ENCODE peak calls at places on chromosome 13, in five cellular contexts. One of them, this sample, is unnamed.

GRCh38 chr13:33379597-33379996 is 94.0 kb upstream of the STARD13 start:
- DNase-seq in cardiac muscle cell: no peak
- DNase-seq in DND-41: no peak
- DNase-seq in brain microvascular endothelial cell: no peak
- DNase-seq in kidney: no peak
- DNase-seq in this sample: no peak

GRCh38 chr13:112983428-112984196 is 14.6 kb downstream of the MCF2L start:
- DNase-seq in cardiac muscle cell: no peak
- DNase-seq in DND-41: no peak
- DNase-seq in brain microvascular endothelial cell: no peak
- DNase-seq in kidney: no peak
- DNase-seq in this sample: no peak

GRCh38 chr13:109938255-109938936 is 152.0 kb upstream of the IRS2 start:
- DNase-seq in cardiac muscle cell: peak; percentile 71
- DNase-seq in DND-41: no peak
- DNase-seq in brain microvascular endothelial cell: peak; percentile 45
- DNase-seq in kidney: no peak
- DNase-seq in this sample: no peak

GRCh38 chr13:74771964-74772363 is 637.8 kb upstream of the KLF12 start:
- DNase-seq in cardiac muscle cell: peak; percentile 77
- DNase-seq in DND-41: no peak
- DNase-seq in brain microvascular endothelial cell: peak; percentile 57
- DNase-seq in kidney: no peak
- DNase-seq in this sample: no peak

GRCh38 chr13:24271611-24272451 is 37.5 kb upstream of the C1QTNF9 start:
- DNase-seq in cardiac muscle cell: peak; percentile 90
- DNase-seq in DND-41: peak; percentile 75
- DNase-seq in brain microvascular endothelial cell: peak; percentile 78
- DNase-seq in kidney: peak; percentile 93
- DNase-seq in this sample: no peak

GRCh38 chr13:31166591-31166990 is 4.9 kb upstream of the HSPH1 start:
- DNase-seq in cardiac muscle cell: no peak
- DNase-seq in DND-41: no peak
- DNase-seq in brain microvascular endothelial cell: no peak
- DNase-seq in kidney: no peak
- DNase-seq in this sample: no peak

GRCh38 chr13:65378943-65379519 is 1851.1 kb downstream of the PCDH9 start:
- DNase-seq in cardiac muscle cell: peak; percentile 25
- DNase-seq in DND-41: no peak
- DNase-seq in brain microvascular endothelial cell: no peak
- DNase-seq in kidney: no peak
- DNase-seq in this sample: no peak

GRCh38 chr13:21749410-21749809 is 78.5 kb downstream of the FGF9 start:
- DNase-seq in cardiac muscle cell: no peak
- DNase-seq in DND-41: no peak
- DNase-seq in brain microvascular endothelial cell: no peak
- DNase-seq in kidney: no peak
- DNase-seq in this sample: no peak

GRCh38 chr13:23087884-23088283 is 92.9 kb upstream of the SGCG start:
- DNase-seq in cardiac muscle cell: peak; percentile 33
- DNase-seq in DND-41: peak; percentile 20
- DNase-seq in brain microvascular endothelial cell: peak; percentile 4
- DNase-seq in kidney: no peak
- DNase-seq in this sample: no peak

GRCh38 chr13:55106509-55106908 is 2034.2 kb upstream of the PRR20A start:
- DNase-seq in cardiac muscle cell: no peak
- DNase-seq in DND-41: peak; percentile 20
- DNase-seq in brain microvascular endothelial cell: no peak
- DNase-seq in kidney: no peak
- DNase-seq in this sample: no peak

GRCh38 chr13:36819064-36819810 is at the start of gene RFXAP:
- DNase-seq in cardiac muscle cell: peak; percentile 92
- DNase-seq in DND-41: peak; percentile 89
- DNase-seq in brain microvascular endothelial cell: peak; percentile 74
- DNase-seq in kidney: peak; percentile 96
- DNase-seq in this sample: peak; percentile 84

GRCh38 chr13:45336025-45336800 is 4.8 kb downstream of the TPT1 start:
- DNase-seq in cardiac muscle cell: peak; percentile 20
- DNase-seq in DND-41: no peak
- DNase-seq in brain microvascular endothelial cell: no peak
- DNase-seq in kidney: no peak
- DNase-seq in this sample: no peak

GRCh38 chr13:45335397-45336024 is 5.5 kb downstream of the TPT1 start:
- DNase-seq in cardiac muscle cell: peak; percentile 41
- DNase-seq in DND-41: no peak
- DNase-seq in brain microvascular endothelial cell: no peak
- DNase-seq in kidney: no peak
- DNase-seq in this sample: no peak

GRCh38 chr13:45337803-45338202 is 3.2 kb downstream of the TPT1 start:
- DNase-seq in cardiac muscle cell: no peak
- DNase-seq in DND-41: no peak
- DNase-seq in brain microvascular endothelial cell: no peak
- DNase-seq in kidney: no peak
- DNase-seq in this sample: no peak

GRCh38 chr13:45339399-45339798 is 1.6 kb downstream of the TPT1 start:
- DNase-seq in cardiac muscle cell: no peak
- DNase-seq in DND-41: no peak
- DNase-seq in brain microvascular endothelial cell: no peak
- DNase-seq in kidney: no peak
- DNase-seq in this sample: no peak

DNA sequence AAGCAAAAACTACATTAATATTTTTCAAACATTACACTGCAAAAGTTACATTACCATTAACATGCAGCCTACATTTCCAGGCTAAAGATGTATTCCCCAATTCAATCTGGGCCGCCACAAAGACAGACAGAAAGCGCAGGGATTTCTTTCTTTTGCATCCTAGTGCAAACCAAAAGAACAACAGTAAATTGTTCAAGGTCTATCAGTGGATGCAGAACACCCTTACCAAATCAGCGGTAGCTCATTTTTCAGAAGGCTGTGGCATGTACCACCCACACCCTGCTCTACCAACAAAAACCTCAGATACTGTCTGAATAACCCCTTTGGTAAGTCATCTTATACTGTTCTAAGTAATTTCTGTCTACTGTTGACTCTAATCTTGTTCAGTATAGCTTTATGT is 3.6 kb downstream of the TPT1 start:
- DNase-seq in cardiac muscle cell: no peak
- DNase-seq in DND-41: no peak
- DNase-seq in brain microvascular endothelial cell: no peak
- DNase-seq in kidney: no peak
- DNase-seq in this sample: no peak
- H3K4me3 ChIP-seq in cardiac muscle cell: no peak overlapping the region
- H3K4me3 ChIP-seq in DND-41: no peak overlapping the region
- H3K4me3 ChIP-seq in brain microvascular endothelial cell: peak overlapping the region; percentile 83
- H3K4me3 ChIP-seq in kidney: no peak overlapping the region
- H3K4me3 ChIP-seq in this sample: no peak overlapping the region

GRCh38 chr13:114115796-114116195 is 16.6 kb downstream of the RASA3 start:
- DNase-seq in cardiac muscle cell: no peak
- DNase-seq in DND-41: no peak
- DNase-seq in brain microvascular endothelial cell: no peak
- DNase-seq in kidney: peak; percentile 72
- DNase-seq in this sample: no peak
- H3K27ac ChIP-seq in cardiac muscle cell: peak overlapping the region; percentile 52
- H3K27ac ChIP-seq in DND-41: peak overlapping the region; percentile 57
- H3K27ac ChIP-seq in brain microvascular endothelial cell: peak overlapping the region; percentile 94
- H3K27ac ChIP-seq in kidney: no peak overlapping the region
- H3K27ac ChIP-seq in this sample: no peak overlapping the region

GRCh38 chr13:20049558-20050473 is 91.3 kb downstream of the ZMYM2 start:
- DNase-seq in cardiac muscle cell: no peak
- DNase-seq in DND-41: no peak
- DNase-seq in brain microvascular endothelial cell: no peak
- DNase-seq in kidney: no peak
- DNase-seq in this sample: no peak
- H3K4me3 ChIP-seq in cardiac muscle cell: no peak overlapping the region
- H3K4me3 ChIP-seq in DND-41: no peak overlapping the region
- H3K4me3 ChIP-seq in brain microvascular endothelial cell: no peak overlapping the region
- H3K4me3 ChIP-seq in kidney: no peak overlapping the region
- H3K4me3 ChIP-seq in this sample: no peak overlapping the region

GRCh38 chr13:43021926-43022670 is 1.3 kb upstream of the DNAJC15 start:
- DNase-seq in cardiac muscle cell: peak; percentile 89
- DNase-seq in DND-41: no peak
- DNase-seq in brain microvascular endothelial cell: no peak
- DNase-seq in kidney: no peak
- DNase-seq in this sample: no peak

GRCh38 chr13:43030548-43030947 is 7.2 kb downstream of the DNAJC15 start:
- DNase-seq in cardiac muscle cell: no peak
- DNase-seq in DND-41: no peak
- DNase-seq in brain microvascular endothelial cell: peak; percentile 58
- DNase-seq in kidney: no peak
- DNase-seq in this sample: no peak

GRCh38 chr13:43020794-43021193 is 2.6 kb upstream of the DNAJC15 start:
- DNase-seq in cardiac muscle cell: no peak
- DNase-seq in DND-41: no peak
- DNase-seq in brain microvascular endothelial cell: no peak
- DNase-seq in kidney: no peak
- DNase-seq in this sample: no peak

GRCh38 chr13:43023244-43023931 is at the start of gene DNAJC15:
- DNase-seq in cardiac muscle cell: peak; percentile 86
- DNase-seq in DND-41: peak; percentile 73
- DNase-seq in brain microvascular endothelial cell: peak; percentile 87
- DNase-seq in kidney: peak; percentile 91
- DNase-seq in this sample: peak; percentile 72

DNA sequence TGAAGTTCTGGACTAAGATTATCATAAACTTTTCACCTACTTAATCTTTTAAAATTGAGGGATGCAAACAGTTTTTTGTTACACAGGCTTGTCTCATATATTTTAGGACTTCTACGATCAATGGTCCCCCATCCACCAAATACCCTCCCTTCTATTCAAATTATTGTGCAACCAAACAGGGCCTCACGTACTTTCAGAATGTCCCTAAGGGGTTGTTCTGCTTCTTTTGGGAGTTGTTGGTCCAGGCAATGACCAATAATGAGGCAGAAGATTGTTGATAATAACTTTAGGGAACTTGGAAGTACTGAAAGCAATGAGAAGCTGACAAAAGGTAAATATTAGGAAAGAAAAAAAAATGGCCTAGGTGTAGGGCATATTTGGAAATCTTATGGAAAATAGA is 2.9 kb downstream of the DNAJC15 start:
- DNase-seq in cardiac muscle cell: peak; percentile 23
- DNase-seq in DND-41: no peak
- DNase-seq in brain microvascular endothelial cell: no peak
- DNase-seq in kidney: no peak
- DNase-seq in this sample: no peak
- H3K27ac ChIP-seq in cardiac muscle cell: no peak overlapping the region
- H3K27ac ChIP-seq in DND-41: no peak overlapping the region
- H3K27ac ChIP-seq in brain microvascular endothelial cell: no peak overlapping the region
- H3K27ac ChIP-seq in kidney: no peak overlapping the region
- H3K27ac ChIP-seq in this sample: no peak overlapping the region

GRCh38 chr13:41966671-41967070 is 5.8 kb upstream of the VWA8 start:
- DNase-seq in cardiac muscle cell: no peak
- DNase-seq in DND-41: no peak
- DNase-seq in brain microvascular endothelial cell: no peak
- DNase-seq in kidney: no peak
- DNase-seq in this sample: no peak
- H3K4me3 ChIP-seq in cardiac muscle cell: no peak overlapping the region
- H3K4me3 ChIP-seq in DND-41: no peak overlapping the region
- H3K4me3 ChIP-seq in brain microvascular endothelial cell: no peak overlapping the region
- H3K4me3 ChIP-seq in kidney: no peak overlapping the region
- H3K4me3 ChIP-seq in this sample: no peak overlapping the region

DNA sequence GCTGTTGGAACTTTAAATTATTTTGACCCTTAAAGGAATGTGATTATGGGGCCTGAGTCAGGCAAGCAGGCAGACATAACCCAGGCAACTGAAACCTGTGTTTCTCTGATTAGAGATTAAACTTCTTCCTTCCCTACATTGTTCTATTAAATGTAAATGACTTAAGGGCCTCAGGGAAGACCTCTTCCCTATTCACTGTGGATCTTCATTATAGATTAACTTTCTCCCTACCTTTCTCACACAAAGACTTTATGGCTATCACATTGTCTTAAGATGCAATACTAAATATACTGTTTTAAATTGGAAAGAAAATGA is 8.8 kb upstream of the METTL21C start:
- DNase-seq in cardiac muscle cell: no peak
- DNase-seq in DND-41: no peak
- DNase-seq in brain microvascular endothelial cell: no peak
- DNase-seq in kidney: no peak
- DNase-seq in this sample: no peak
- H3K27ac ChIP-seq in cardiac muscle cell: no peak overlapping the region
- H3K27ac ChIP-seq in DND-41: no peak overlapping the region
- H3K27ac ChIP-seq in brain microvascular endothelial cell: no peak overlapping the region
- H3K27ac ChIP-seq in kidney: no peak overlapping the region
- H3K27ac ChIP-seq in this sample: no peak overlapping the region

GRCh38 chr13:107210216-107211010 is 642.5 kb upstream of the ARGLU1 start:
- DNase-seq in cardiac muscle cell: peak; percentile 42
- DNase-seq in DND-41: no peak
- DNase-seq in brain microvascular endothelial cell: peak; percentile 35
- DNase-seq in kidney: no peak
- DNase-seq in this sample: no peak
- H3K4me3 ChIP-seq in cardiac muscle cell: no peak overlapping the region
- H3K4me3 ChIP-seq in DND-41: no peak overlapping the region
- H3K4me3 ChIP-seq in brain microvascular endothelial cell: peak overlapping the region; percentile 33
- H3K4me3 ChIP-seq in kidney: peak overlapping the region; percentile 4
- H3K4me3 ChIP-seq in this sample: no peak overlapping the region

GRCh38 chr13:73059460-73060250 is 850 bp downstream of the KLF5 start:
- DNase-seq in cardiac muscle cell: no peak
- DNase-seq in DND-41: peak; percentile 54
- DNase-seq in brain microvascular endothelial cell: no peak
- DNase-seq in kidney: peak; percentile 93
- DNase-seq in this sample: peak; percentile 54
- H3K27ac ChIP-seq in cardiac muscle cell: no peak overlapping the region
- H3K27ac ChIP-seq in DND-41: no peak overlapping the region
- H3K27ac ChIP-seq in brain microvascular endothelial cell: no peak overlapping the region
- H3K27ac ChIP-seq in kidney: peak overlapping the region; percentile 81
- H3K27ac ChIP-seq in this sample: no peak overlapping the region

GRCh38 chr13:103883152-103883551 is 816.9 kb upstream of the SLC10A2 start:
- DNase-seq in cardiac muscle cell: peak; percentile 95
- DNase-seq in DND-41: no peak
- DNase-seq in brain microvascular endothelial cell: peak; percentile 99
- DNase-seq in kidney: peak; percentile 88
- DNase-seq in this sample: no peak
- H3K4me3 ChIP-seq in cardiac muscle cell: no peak overlapping the region
- H3K4me3 ChIP-seq in DND-41: no peak overlapping the region
- H3K4me3 ChIP-seq in brain microvascular endothelial cell: peak overlapping the region; percentile 10
- H3K4me3 ChIP-seq in kidney: peak overlapping the region; percentile 2
- H3K4me3 ChIP-seq in this sample: no peak overlapping the region

DNA sequence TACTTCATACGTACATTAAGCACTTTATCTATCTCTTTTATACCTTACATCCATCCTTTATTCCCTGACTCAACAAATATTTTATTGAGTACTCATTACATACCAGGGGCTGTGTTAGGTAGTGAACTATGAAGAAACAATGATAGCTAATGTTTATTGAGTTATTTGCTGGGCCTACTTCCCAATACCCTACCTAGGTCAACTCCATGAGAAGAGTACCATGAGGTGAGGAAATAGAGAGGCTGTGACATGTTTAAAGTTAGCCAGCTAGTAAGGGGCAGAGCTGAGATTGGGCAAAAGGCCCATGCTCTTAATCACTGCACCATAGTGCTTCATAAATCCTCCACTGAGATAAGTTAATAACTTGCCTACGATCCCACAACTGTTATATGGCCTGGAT is 79.9 kb downstream of the FREM2 start:
- DNase-seq in cardiac muscle cell: no peak
- DNase-seq in DND-41: no peak
- DNase-seq in brain microvascular endothelial cell: no peak
- DNase-seq in kidney: no peak
- DNase-seq in this sample: no peak
- H3K27ac ChIP-seq in cardiac muscle cell: no peak overlapping the region
- H3K27ac ChIP-seq in DND-41: no peak overlapping the region
- H3K27ac ChIP-seq in brain microvascular endothelial cell: no peak overlapping the region
- H3K27ac ChIP-seq in kidney: no peak overlapping the region
- H3K27ac ChIP-seq in this sample: no peak overlapping the region

This sample was measured in MM.1S.